ENCODE peak calls at places on chromosomes 3 and 15, in six cellular contexts. B is psoas muscle, Z is HFFc6, N is B cell, G is stomach, R is tibial nerve. M is an unnamed sample.

GRCh38 chr15:40106203-40107161 is 2.2 kb downstream of the BMF start:
- DNase-seq in B (peak), Z (no peak), N (peak), G (peak), R (peak), M (peak)

GRCh38 chr3:12400795-12401194 is 83.5 kb upstream of the TSEN2 start:
- DNase-seq in B (no peak), Z (peak), N (no peak), G (no peak), R (no peak), M (no peak)

GRCh38 chr3:32733631-32734229 is 48.7 kb downstream of the CNOT10 start:
- DNase-seq in B (no peak), Z (peak), N (peak), G (no peak), R (no peak), M (no peak)

GRCh38 chr3:47910777-47911440 is 105.3 kb downstream of the MAP4 start:
- DNase-seq in B (no peak), Z (peak), N (no peak), G (no peak), R (no peak), M (no peak)

GRCh38 chr3:124834723-124835718 is 52.1 kb downstream of the ITGB5 start:
- DNase-seq in B (peak), Z (no peak), N (no peak), G (peak), R (no peak), M (no peak)

GRCh38 chr3:194275721-194276120 is 75.4 kb downstream of the CPN2 start:
- DNase-seq in B (no peak), Z (no peak), N (no peak), G (no peak), R (no peak), M (no peak)

GRCh38 chr15:56772868-56773639 is 39.7 kb upstream of the ZNF280D start:
- DNase-seq in B (no peak), Z (peak), N (no peak), G (no peak), R (no peak), M (no peak)

GRCh38 chr3:8767667-8768363 is 1.6 kb downstream of the OXTR start:
- DNase-seq in B (no peak), Z (no peak), N (peak), G (peak), R (no peak), M (no peak)

GRCh38 chr3:122890077-122890484 is 95.2 kb downstream of the SLC49A4 start:
- DNase-seq in B (peak), Z (peak), N (no peak), G (no peak), R (peak), M (no peak)

GRCh38 chr3:158659454-158660237 is 12.8 kb downstream of the LXN start:
- DNase-seq in B (no peak), Z (peak), N (peak), G (peak), R (peak), M (no peak)

GRCh38 chr15:77832874-77833273 is 200.2 kb upstream of the LINGO1 start:
- DNase-seq in B (no peak), Z (no peak), N (no peak), G (no peak), R (no peak), M (peak)

GRCh38 chr3:197432407-197433127 is 123.2 kb downstream of the BDH1 start:
- DNase-seq in B (no peak), Z (no peak), N (no peak), G (peak), R (no peak), M (no peak)

GRCh38 chr15:38255690-38256089 is 3.1 kb downstream of the SPRED1 start:
- DNase-seq in B (no peak), Z (no peak), N (no peak), G (no peak), R (no peak), M (no peak)

GRCh38 chr15:29936353-29937049 is 114.2 kb upstream of the TJP1 start:
- DNase-seq in B (no peak), Z (no peak), N (no peak), G (no peak), R (no peak), M (no peak)

GRCh38 chr3:140568131-140568530 is 109.7 kb upstream of the TRIM42 start:
- DNase-seq in B (no peak), Z (no peak), N (no peak), G (no peak), R (no peak), M (no peak)

GRCh38 chr3:187046033-187046432 is 93.3 kb downstream of the RPL39L start:
- DNase-seq in B (no peak), Z (no peak), N (no peak), G (no peak), R (no peak), M (no peak)

GRCh38 chr3:50657816-50658215 is 16.9 kb upstream of the DOCK3 start:
- DNase-seq in B (peak), Z (no peak), N (no peak), G (no peak), R (no peak), M (peak)

GRCh38 chr3:28140664-28141063 is 100.8 kb upstream of the CMC1 start:
- DNase-seq in B (no peak), Z (no peak), N (no peak), G (no peak), R (no peak), M (no peak)

GRCh38 chr3:62718011-62718410 is 157.2 kb downstream of the CADPS start:
- DNase-seq in B (no peak), Z (no peak), N (no peak), G (no peak), R (no peak), M (no peak)

GRCh38 chr3:59608356-59608755 is 558.5 kb upstream of the CFAP20DC start:
- DNase-seq in B (no peak), Z (no peak), N (no peak), G (no peak), R (no peak), M (no peak)

GRCh38 chr15:78035319-78035718 is 42.2 kb downstream of the TBC1D2B start:
- DNase-seq in B (no peak), Z (no peak), N (no peak), G (peak), R (no peak), M (peak)

GRCh38 chr3:13484861-13485590 is 4.9 kb downstream of the HDAC11 start:
- DNase-seq in B (peak), Z (peak), N (no peak), G (peak), R (no peak), M (peak)

GRCh38 chr15:45401665-45402161 is 23.4 kb upstream of the GATM start:
- DNase-seq in B (no peak), Z (no peak), N (no peak), G (no peak), R (no peak), M (no peak)

GRCh38 chr15:45397116-45397665 is 18.8 kb upstream of the GATM start:
- DNase-seq in B (no peak), Z (no peak), N (no peak), G (no peak), R (no peak), M (no peak)

GRCh38 chr15:45402955-45403892 is 24.9 kb upstream of the GATM start:
- DNase-seq in B (peak), Z (peak), N (peak), G (peak), R (no peak), M (peak)

GRCh38 chr15:45399381-45400212 is 21.3 kb upstream of the GATM start:
- DNase-seq in B (no peak), Z (peak), N (peak), G (no peak), R (no peak), M (no peak)

DNA sequence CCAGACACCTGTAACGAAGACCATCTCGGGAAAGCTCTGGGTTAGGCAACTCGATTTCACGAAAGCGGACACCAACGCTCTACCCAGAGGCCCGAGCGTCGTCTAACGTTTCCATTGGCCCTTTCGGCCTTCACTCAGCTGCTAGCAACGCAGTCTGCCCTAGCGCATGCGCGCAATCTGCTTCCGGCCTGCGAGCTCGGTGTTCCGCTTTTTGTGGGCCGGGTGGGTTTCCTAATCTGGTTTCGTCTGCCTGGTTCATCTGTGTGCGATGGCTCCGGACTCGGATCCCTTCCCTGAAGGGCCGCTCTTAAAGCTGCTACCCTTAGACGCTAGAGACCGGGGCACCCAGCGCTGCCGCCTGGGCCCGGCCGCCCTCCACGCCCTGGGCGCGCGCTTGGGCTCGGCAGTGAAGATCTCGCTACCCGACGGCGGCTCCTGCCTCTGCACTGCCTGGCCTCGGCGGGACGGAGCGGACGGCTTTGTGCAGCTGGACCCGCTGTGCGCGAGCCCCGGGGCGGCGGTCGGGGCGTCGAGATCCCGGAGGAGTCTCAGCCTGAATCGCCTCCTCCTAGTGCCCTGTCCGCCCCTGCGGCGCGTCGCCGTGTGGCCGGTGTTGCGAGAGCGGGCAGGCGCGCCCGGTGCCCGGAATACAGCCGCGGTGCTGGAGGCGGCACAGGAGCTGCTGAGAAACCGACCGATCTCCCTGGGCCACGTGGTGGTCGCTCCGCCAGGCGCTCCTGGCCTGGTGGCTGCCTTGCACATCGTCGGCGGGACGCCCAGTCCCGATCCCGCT is 24.0 kb upstream of the GATM start:
- DNase-seq in B (peak), Z (peak), N (peak), G (peak), R (peak), M (peak)
- TF ChIP-seq CTCF in B (no peak), Z (no peak), N (no peak), G (no peak), R (no peak), M (no peak)

GRCh38 chr15:58933311-58934113 is at the start of gene SLTM:
- DNase-seq in B (peak), Z (peak), N (peak), G (peak), R (peak), M (peak)
- TF ChIP-seq CTCF in B (peak), Z (peak), N (peak), G (no peak), R (no peak), M (peak)

GRCh38 chr15:92653836-92654524 is 1.6 kb downstream of the FAM174B start:
- DNase-seq in B (no peak), Z (no peak), N (no peak), G (peak), R (no peak), M (no peak)
- TF ChIP-seq CTCF in B (no peak), Z (no peak), N (no peak), G (peak), R (no peak), M (no peak)

GRCh38 chr3:119768668-119769393 is 13.1 kb upstream of the NR1I2 start:
- DNase-seq in B (no peak), Z (no peak), N (no peak), G (no peak), R (no peak), M (no peak)
- TF ChIP-seq CTCF in B (no peak), Z (no peak), N (no peak), G (no peak), R (no peak), M (no peak)

GRCh38 chr3:99843590-99844260 is 26.1 kb downstream of the CMSS1 start:
- DNase-seq in B (no peak), Z (no peak), N (no peak), G (peak), R (no peak), M (no peak)
- TF ChIP-seq CTCF in B (no peak), Z (peak), N (peak), G (no peak), R (no peak), M (peak)

DNA sequence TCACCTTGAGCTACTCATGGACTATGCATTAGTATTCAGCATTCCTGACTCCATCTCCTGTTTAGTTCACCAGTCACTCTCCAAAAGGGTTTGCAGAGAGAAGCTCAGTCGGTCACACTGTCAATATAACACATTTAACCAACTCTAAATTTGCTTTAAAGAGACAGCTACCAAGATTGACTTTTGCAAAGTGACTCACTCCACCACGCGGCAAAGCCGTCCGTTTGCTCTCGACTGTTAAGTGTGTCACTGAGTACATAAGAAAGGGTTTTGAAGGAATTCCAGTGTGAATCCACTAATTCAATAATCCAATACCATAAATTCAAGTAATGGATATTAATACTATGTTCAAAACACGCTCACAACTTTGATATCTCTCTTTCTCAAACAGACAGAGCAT is 1006.7 kb upstream of the NR2F2 start:
- DNase-seq in B (no peak), Z (no peak), N (no peak), G (no peak), R (peak), M (no peak)
- TF ChIP-seq CTCF in B (no peak), Z (no peak), N (no peak), G (no peak), R (no peak), M (no peak)

DNA sequence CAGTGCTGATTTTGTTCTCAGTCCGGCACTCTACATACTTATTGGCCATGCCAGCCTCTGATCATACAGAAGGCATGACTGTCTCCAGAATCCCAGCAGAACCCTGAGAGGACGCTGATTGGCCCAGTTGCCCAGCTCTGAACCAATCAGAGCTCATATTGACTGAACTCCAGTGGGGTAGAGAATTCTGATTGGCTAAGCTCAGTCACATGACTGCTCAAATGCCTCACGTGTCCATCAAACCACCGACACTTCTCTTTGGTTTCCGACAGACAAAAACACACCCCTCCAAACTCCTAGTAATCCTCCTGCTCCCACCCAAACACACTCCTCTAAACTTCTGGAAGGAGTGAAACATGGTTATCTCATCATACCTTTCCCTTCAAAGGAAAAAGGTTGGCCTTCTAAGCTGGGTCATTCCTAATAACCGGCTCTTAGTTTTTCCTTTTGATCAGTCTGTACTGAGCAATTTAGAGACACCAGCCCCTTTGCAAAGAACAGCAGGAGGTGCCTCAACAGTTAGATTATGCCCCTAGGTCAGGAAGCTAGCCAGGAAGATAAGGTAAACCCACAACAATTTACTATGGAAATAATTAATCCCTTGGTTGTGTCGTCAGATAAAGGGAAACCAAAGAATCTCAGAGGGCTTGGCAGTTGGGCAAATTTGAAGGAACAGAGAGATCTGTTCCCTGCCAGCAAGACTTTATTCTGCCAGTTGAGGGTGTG is 187.8 kb downstream of the TLE3 start:
- DNase-seq in B (no peak), Z (no peak), N (no peak), G (no peak), R (no peak), M (no peak)
- TF ChIP-seq CTCF in B (no peak), Z (no peak), N (no peak), G (no peak), R (no peak), M (no peak)

DNA sequence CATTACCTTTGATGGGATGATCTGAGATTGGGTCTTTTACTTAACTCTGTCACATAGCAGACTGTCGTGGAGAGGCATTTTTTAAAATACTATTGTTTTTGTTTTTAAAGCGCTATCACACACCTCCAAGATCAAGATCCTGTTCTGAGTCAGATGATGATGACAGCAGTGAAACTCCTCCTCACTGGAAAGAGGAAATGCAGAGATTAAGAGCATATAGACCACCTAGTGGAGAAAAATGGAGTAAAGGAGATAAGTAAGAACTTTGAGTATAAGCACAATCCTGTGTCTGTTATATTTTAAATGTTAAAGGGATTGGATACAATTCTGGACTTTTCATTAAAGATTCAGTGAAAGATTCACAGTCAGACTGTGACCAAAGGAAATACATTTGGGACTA is 18.4 kb upstream of the ZBTB47 start:
- DNase-seq in B (no peak), Z (peak), N (no peak), G (no peak), R (no peak), M (no peak)
- TF ChIP-seq CTCF in B (no peak), Z (peak), N (peak), G (no peak), R (no peak), M (peak)

GRCh38 chr15:72783563-72784232 is at the start of gene ADPGK:
- DNase-seq in B (peak), Z (peak), N (peak), G (peak), R (peak), M (peak)
- TF ChIP-seq CTCF in B (no peak), Z (no peak), N (no peak), G (peak), R (no peak), M (no peak)